ENCODE peak calls at places on chromosomes 13 and 19, in five cellular contexts. One of them, this sample, is unnamed.

GRCh38 chr13:80001510-80001842 is 339.4 kb downstream of the SPRY2 start:
- DNase-seq in bronchial epithelial cell: no peak
- DNase-seq in CD4-positive, alpha-beta T cell: no peak
- DNase-seq in Peyer's patch: no peak
- DNase-seq in PC-9: no peak
- DNase-seq in this sample: no peak

GRCh38 chr13:43301341-43301969 is 278.1 kb downstream of the DNAJC15 start:
- DNase-seq in bronchial epithelial cell: no peak
- DNase-seq in CD4-positive, alpha-beta T cell: no peak
- DNase-seq in Peyer's patch: no peak
- DNase-seq in PC-9: no peak
- DNase-seq in this sample: no peak

GRCh38 chr19:38402967-38403674 is at the start of gene FAM98C:
- DNase-seq in bronchial epithelial cell: peak
- DNase-seq in CD4-positive, alpha-beta T cell: peak
- DNase-seq in Peyer's patch: peak
- DNase-seq in PC-9: peak
- DNase-seq in this sample: peak

GRCh38 chr13:75762066-75762937 is 126.2 kb downstream of the LMO7 start:
- DNase-seq in bronchial epithelial cell: peak
- DNase-seq in CD4-positive, alpha-beta T cell: peak
- DNase-seq in Peyer's patch: peak
- DNase-seq in PC-9: peak
- DNase-seq in this sample: no peak

GRCh38 chr13:111184685-111185401 is 69.7 kb downstream of the ARHGEF7 start:
- DNase-seq in bronchial epithelial cell: no peak
- DNase-seq in CD4-positive, alpha-beta T cell: peak
- DNase-seq in Peyer's patch: peak
- DNase-seq in PC-9: no peak
- DNase-seq in this sample: no peak

GRCh38 chr13:93882086-93882651 is 597.3 kb downstream of the DCT start:
- DNase-seq in bronchial epithelial cell: no peak
- DNase-seq in CD4-positive, alpha-beta T cell: no peak
- DNase-seq in Peyer's patch: no peak
- DNase-seq in PC-9: no peak
- DNase-seq in this sample: no peak

GRCh38 chr19:39411832-39412099 is 703 bp upstream of the PLEKHG2 start:
- DNase-seq in bronchial epithelial cell: peak
- DNase-seq in CD4-positive, alpha-beta T cell: peak
- DNase-seq in Peyer's patch: peak
- DNase-seq in PC-9: peak
- DNase-seq in this sample: peak

GRCh38 chr13:51249254-51249653 is 27.1 kb downstream of the FAM124A start:
- DNase-seq in bronchial epithelial cell: peak
- DNase-seq in CD4-positive, alpha-beta T cell: no peak
- DNase-seq in Peyer's patch: no peak
- DNase-seq in PC-9: no peak
- DNase-seq in this sample: no peak

GRCh38 chr13:98994080-98994479 is 16.2 kb upstream of the DOCK9 start:
- DNase-seq in bronchial epithelial cell: no peak
- DNase-seq in CD4-positive, alpha-beta T cell: no peak
- DNase-seq in Peyer's patch: no peak
- DNase-seq in PC-9: no peak
- DNase-seq in this sample: no peak

GRCh38 chr19:3693030-3693925 is 7.0 kb downstream of the PIP5K1C start:
- DNase-seq in bronchial epithelial cell: no peak
- DNase-seq in CD4-positive, alpha-beta T cell: no peak
- DNase-seq in Peyer's patch: no peak
- DNase-seq in PC-9: no peak
- DNase-seq in this sample: no peak

GRCh38 chr19:7918615-7919421 is 1.3 kb upstream of the SNAPC2 start:
- DNase-seq in bronchial epithelial cell: no peak
- DNase-seq in CD4-positive, alpha-beta T cell: no peak
- DNase-seq in Peyer's patch: no peak
- DNase-seq in PC-9: no peak
- DNase-seq in this sample: no peak

GRCh38 chr13:114259374-114259773 is 22.0 kb upstream of the UPF3A start:
- DNase-seq in bronchial epithelial cell: no peak
- DNase-seq in CD4-positive, alpha-beta T cell: no peak
- DNase-seq in Peyer's patch: no peak
- DNase-seq in PC-9: no peak
- DNase-seq in this sample: no peak

GRCh38 chr13:95676100-95676774 is 702 bp upstream of the DNAJC3 start:
- DNase-seq in bronchial epithelial cell: peak
- DNase-seq in CD4-positive, alpha-beta T cell: no peak
- DNase-seq in Peyer's patch: peak
- DNase-seq in PC-9: peak
- DNase-seq in this sample: peak

GRCh38 chr19:34482380-34483250 is 1.1 kb downstream of the WTIP start:
- DNase-seq in bronchial epithelial cell: no peak
- DNase-seq in CD4-positive, alpha-beta T cell: no peak
- DNase-seq in Peyer's patch: no peak
- DNase-seq in PC-9: no peak
- DNase-seq in this sample: peak

GRCh38 chr19:11475861-11476260 is 5.0 kb downstream of the ELAVL3 start:
- DNase-seq in bronchial epithelial cell: no peak
- DNase-seq in CD4-positive, alpha-beta T cell: no peak
- DNase-seq in Peyer's patch: no peak
- DNase-seq in PC-9: no peak
- DNase-seq in this sample: no peak

GRCh38 chr19:56107626-56108351 is 13.3 kb downstream of the ZNF787 start:
- DNase-seq in bronchial epithelial cell: no peak
- DNase-seq in CD4-positive, alpha-beta T cell: no peak
- DNase-seq in Peyer's patch: no peak
- DNase-seq in PC-9: peak
- DNase-seq in this sample: no peak

GRCh38 chr19:41904118-41904870 is 21.3 kb downstream of the ARHGEF1 start:
- DNase-seq in bronchial epithelial cell: peak
- DNase-seq in CD4-positive, alpha-beta T cell: no peak
- DNase-seq in Peyer's patch: no peak
- DNase-seq in PC-9: peak
- DNase-seq in this sample: no peak

GRCh38 chr19:3374369-3375112 is 8.2 kb downstream of the NFIC start:
- DNase-seq in bronchial epithelial cell: no peak
- DNase-seq in CD4-positive, alpha-beta T cell: no peak
- DNase-seq in Peyer's patch: no peak
- DNase-seq in PC-9: no peak
- DNase-seq in this sample: no peak

GRCh38 chr19:48635263-48635965 is 1.8 kb downstream of the DBP start:
- DNase-seq in bronchial epithelial cell: no peak
- DNase-seq in CD4-positive, alpha-beta T cell: peak
- DNase-seq in Peyer's patch: peak
- DNase-seq in PC-9: peak
- DNase-seq in this sample: peak

GRCh38 chr13:67990868-67991267 is 760.7 kb upstream of the PCDH9 start:
- DNase-seq in bronchial epithelial cell: no peak
- DNase-seq in CD4-positive, alpha-beta T cell: no peak
- DNase-seq in Peyer's patch: no peak
- DNase-seq in PC-9: no peak
- DNase-seq in this sample: no peak

DNA sequence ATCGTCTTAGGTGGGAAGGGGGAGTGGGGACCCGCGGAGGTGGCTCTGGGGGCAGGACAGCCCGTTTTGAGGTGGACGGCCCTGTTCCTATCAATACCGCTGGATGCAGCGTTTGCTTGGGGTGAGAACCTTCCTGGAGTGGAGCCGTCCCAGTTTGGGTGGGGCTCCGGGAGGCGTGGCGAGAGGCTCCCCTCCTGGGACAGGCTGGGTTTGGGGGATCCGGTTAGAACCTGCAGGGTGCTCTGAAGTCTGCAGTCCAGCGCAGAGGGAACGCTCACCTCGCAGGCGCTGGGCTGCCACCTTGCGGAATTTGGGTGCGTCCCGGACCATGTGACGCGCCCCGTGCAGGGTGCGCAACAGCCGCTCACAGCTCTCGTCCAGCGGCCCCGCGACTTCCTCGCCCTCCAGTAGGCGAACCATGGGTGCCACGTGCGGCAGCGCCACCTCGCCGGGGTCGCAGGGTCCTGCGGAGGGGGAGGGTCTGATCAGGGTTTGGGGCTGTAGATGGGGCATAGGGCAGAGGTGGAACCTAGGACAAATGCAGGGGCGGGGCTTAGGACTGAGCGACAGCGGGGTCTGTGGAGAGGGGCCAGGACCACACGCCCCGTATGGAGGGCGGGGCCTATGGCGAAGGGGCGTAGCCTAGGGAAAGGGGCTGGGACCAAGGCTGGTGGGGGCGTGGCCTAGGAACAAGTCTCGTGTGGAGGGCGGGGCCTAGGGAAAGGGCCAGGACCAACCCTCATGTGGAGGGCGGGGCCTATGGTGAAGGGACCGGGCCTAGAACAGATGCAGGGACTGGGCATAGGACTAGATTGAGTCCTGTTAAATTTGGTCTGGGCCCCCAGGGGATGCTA is 13.8 kb downstream of the SH2D3A start:
- DNase-seq in bronchial epithelial cell: peak
- DNase-seq in CD4-positive, alpha-beta T cell: peak
- DNase-seq in Peyer's patch: peak
- DNase-seq in PC-9: no peak
- DNase-seq in this sample: peak
- TF ChIP-seq CTCF in bronchial epithelial cell: peak
- TF ChIP-seq CTCF in CD4-positive, alpha-beta T cell: peak
- TF ChIP-seq CTCF in Peyer's patch: peak
- TF ChIP-seq CTCF in PC-9: no peak
- TF ChIP-seq CTCF in this sample: peak

GRCh38 chr19:20423381-20424207 is 142.0 kb downstream of the ZNF737 start:
- DNase-seq in bronchial epithelial cell: peak
- DNase-seq in CD4-positive, alpha-beta T cell: peak
- DNase-seq in Peyer's patch: peak
- DNase-seq in PC-9: no peak
- DNase-seq in this sample: peak
- TF ChIP-seq CTCF in bronchial epithelial cell: no peak
- TF ChIP-seq CTCF in CD4-positive, alpha-beta T cell: no peak
- TF ChIP-seq CTCF in Peyer's patch: no peak
- TF ChIP-seq CTCF in PC-9: no peak
- TF ChIP-seq CTCF in this sample: no peak

GRCh38 chr13:109678459-109678858 is 107.9 kb downstream of the IRS2 start:
- DNase-seq in bronchial epithelial cell: no peak
- DNase-seq in CD4-positive, alpha-beta T cell: no peak
- DNase-seq in Peyer's patch: no peak
- DNase-seq in PC-9: no peak
- DNase-seq in this sample: no peak

GRCh38 chr13:109680930-109681329 is 105.5 kb downstream of the IRS2 start:
- DNase-seq in bronchial epithelial cell: no peak
- DNase-seq in CD4-positive, alpha-beta T cell: no peak
- DNase-seq in Peyer's patch: no peak
- DNase-seq in PC-9: no peak
- DNase-seq in this sample: no peak

GRCh38 chr13:109682534-109683244 is 103.7 kb downstream of the IRS2 start:
- DNase-seq in bronchial epithelial cell: no peak
- DNase-seq in CD4-positive, alpha-beta T cell: no peak
- DNase-seq in Peyer's patch: no peak
- DNase-seq in PC-9: no peak
- DNase-seq in this sample: no peak

GRCh38 chr13:109677206-109677605 is 109.2 kb downstream of the IRS2 start:
- DNase-seq in bronchial epithelial cell: no peak
- DNase-seq in CD4-positive, alpha-beta T cell: no peak
- DNase-seq in Peyer's patch: no peak
- DNase-seq in PC-9: no peak
- DNase-seq in this sample: no peak

DNA sequence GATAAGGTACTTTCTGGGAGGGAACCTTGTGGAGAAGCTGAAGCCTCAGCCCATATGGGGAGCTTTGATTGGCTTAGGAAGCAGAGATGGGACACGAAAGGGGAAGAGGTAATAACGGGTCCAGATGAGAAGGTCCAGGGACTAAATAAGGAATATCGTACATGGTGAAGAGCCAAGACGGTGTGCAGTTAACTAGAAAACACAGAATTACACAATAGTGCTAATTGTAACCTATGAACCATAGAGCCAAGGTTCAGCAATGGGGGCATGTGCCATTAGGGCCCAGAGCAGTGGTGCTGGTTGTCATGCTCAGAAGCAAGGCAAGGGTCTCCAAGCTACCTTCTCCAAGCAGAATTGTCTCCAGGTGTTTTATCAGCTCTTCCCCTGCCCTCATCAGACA is 106.1 kb downstream of the IRS2 start:
- DNase-seq in bronchial epithelial cell: no peak
- DNase-seq in CD4-positive, alpha-beta T cell: no peak
- DNase-seq in Peyer's patch: no peak
- DNase-seq in PC-9: no peak
- DNase-seq in this sample: no peak
- TF ChIP-seq CTCF in bronchial epithelial cell: no peak
- TF ChIP-seq CTCF in CD4-positive, alpha-beta T cell: no peak
- TF ChIP-seq CTCF in Peyer's patch: no peak
- TF ChIP-seq CTCF in PC-9: no peak
- TF ChIP-seq CTCF in this sample: no peak

GRCh38 chr13:22298530-22298929 is 627.7 kb downstream of the FGF9 start:
- DNase-seq in bronchial epithelial cell: no peak
- DNase-seq in CD4-positive, alpha-beta T cell: no peak
- DNase-seq in Peyer's patch: no peak
- DNase-seq in PC-9: no peak
- DNase-seq in this sample: no peak
- TF ChIP-seq CTCF in bronchial epithelial cell: no peak
- TF ChIP-seq CTCF in CD4-positive, alpha-beta T cell: no peak
- TF ChIP-seq CTCF in Peyer's patch: peak
- TF ChIP-seq CTCF in PC-9: no peak
- TF ChIP-seq CTCF in this sample: no peak

DNA sequence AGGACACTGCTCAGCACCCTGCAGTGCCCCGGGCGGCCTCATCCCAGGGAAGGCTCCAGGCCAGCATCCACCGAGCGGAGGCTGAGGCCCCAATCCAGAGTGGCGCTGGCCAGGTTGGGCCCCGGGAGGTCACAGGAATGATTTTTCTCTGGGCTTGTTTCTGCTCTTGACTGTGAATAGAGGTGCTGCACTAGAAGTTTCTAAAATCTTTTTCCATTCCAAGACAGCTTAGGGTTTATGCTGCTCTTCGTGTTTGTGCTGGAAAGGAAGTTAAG is 15.1 kb downstream of the KDM4B start:
- DNase-seq in bronchial epithelial cell: no peak
- DNase-seq in CD4-positive, alpha-beta T cell: no peak
- DNase-seq in Peyer's patch: no peak
- DNase-seq in PC-9: no peak
- DNase-seq in this sample: no peak
- TF ChIP-seq CTCF in bronchial epithelial cell: no peak
- TF ChIP-seq CTCF in CD4-positive, alpha-beta T cell: no peak
- TF ChIP-seq CTCF in Peyer's patch: no peak
- TF ChIP-seq CTCF in PC-9: no peak
- TF ChIP-seq CTCF in this sample: no peak

GRCh38 chr19:13794388-13794751 is 873 bp upstream of the ZSWIM4 start:
- DNase-seq in bronchial epithelial cell: peak
- DNase-seq in CD4-positive, alpha-beta T cell: no peak
- DNase-seq in Peyer's patch: peak
- DNase-seq in PC-9: peak
- DNase-seq in this sample: peak

GRCh38 chr19:13783565-13784500 is 9.6 kb downstream of the C19orf53 start:
- DNase-seq in bronchial epithelial cell: peak
- DNase-seq in CD4-positive, alpha-beta T cell: no peak
- DNase-seq in Peyer's patch: no peak
- DNase-seq in PC-9: no peak
- DNase-seq in this sample: no peak

GRCh38 chr19:13784731-13785452 is 10.4 kb upstream of the ZSWIM4 start:
- DNase-seq in bronchial epithelial cell: peak
- DNase-seq in CD4-positive, alpha-beta T cell: peak
- DNase-seq in Peyer's patch: peak
- DNase-seq in PC-9: peak
- DNase-seq in this sample: peak

GRCh38 chr19:13790354-13790753 is 4.9 kb upstream of the ZSWIM4 start:
- DNase-seq in bronchial epithelial cell: no peak
- DNase-seq in CD4-positive, alpha-beta T cell: no peak
- DNase-seq in Peyer's patch: no peak
- DNase-seq in PC-9: no peak
- DNase-seq in this sample: no peak

GRCh38 chr19:13788991-13789390 is 6.3 kb upstream of the ZSWIM4 start:
- DNase-seq in bronchial epithelial cell: peak
- DNase-seq in CD4-positive, alpha-beta T cell: no peak
- DNase-seq in Peyer's patch: peak
- DNase-seq in PC-9: no peak
- DNase-seq in this sample: peak
- TF ChIP-seq CTCF in bronchial epithelial cell: no peak
- TF ChIP-seq CTCF in CD4-positive, alpha-beta T cell: no peak
- TF ChIP-seq CTCF in Peyer's patch: no peak
- TF ChIP-seq CTCF in PC-9: no peak
- TF ChIP-seq CTCF in this sample: no peak

This sample was measured in fibroblast of pulmonary artery.